ENCODE peak calls at places on chromosome 20, in ten cellular contexts. S, F, B, T, Q, V, D, I, R and K are unnamed samples.

GRCh38 chr20:14996883-14997672 is 659.7 kb upstream of the FLRT3 start:
- DNase-seq in D (no peak), V (no peak), R (no peak), T (no peak), Q (no peak), S (no peak), I (no peak), F (no peak), B (no peak), K (no peak)

GRCh38 chr20:3995067-3995748 is 20.1 kb downstream of the RNF24 start:
- DNase-seq in V (peak), F (peak), I (no peak), Q (peak), B (no peak), R (no peak), T (no peak), D (no peak), S (no peak), K (no peak)

GRCh38 chr20:47336013-47336754 is 20.3 kb downstream of the ZMYND8 start:
- DNase-seq in Q (peak), S (no peak), B (no peak), R (no peak), D (no peak), F (peak), T (no peak), I (no peak), V (no peak), K (no peak)

GRCh38 chr20:62741191-62741676 is 32.6 kb downstream of the NTSR1 start:
- DNase-seq in S (no peak), B (no peak), Q (peak), D (no peak), V (peak), T (no peak), F (no peak), I (no peak), R (no peak), K (no peak)

GRCh38 chr20:3652217-3652616 is 11.0 kb downstream of the GFRA4 start:
- DNase-seq in I (no peak), B (no peak), Q (no peak), S (no peak), R (no peak), V (no peak), T (peak), F (no peak), D (no peak), K (peak)

GRCh38 chr20:50519036-50519780 is 9.0 kb downstream of the PTPN1 start:
- DNase-seq in F (no peak), I (no peak), R (no peak), D (no peak), S (no peak), Q (no peak), B (no peak), T (no peak), V (no peak), K (no peak)

GRCh38 chr20:37602634-37603033 is 75.0 kb upstream of the BLCAP start:
- DNase-seq in Q (no peak), S (no peak), T (no peak), B (no peak), R (no peak), V (peak), I (no peak), D (no peak), F (no peak), K (no peak)

GRCh38 chr20:2918096-2919049 is 45.1 kb downstream of the PTPRA start:
- DNase-seq in B (no peak), I (no peak), R (no peak), T (no peak), S (no peak), D (no peak), Q (no peak), F (no peak), V (no peak), K (no peak)

GRCh38 chr20:13457487-13457886 is 181.2 kb downstream of the TASP1 start:
- DNase-seq in D (no peak), T (no peak), I (no peak), B (no peak), V (no peak), S (no peak), Q (no peak), R (no peak), F (no peak), K (no peak)

GRCh38 chr20:40900816-40901215 is 127.8 kb upstream of the TOP1 start:
- DNase-seq in I (no peak), T (no peak), Q (no peak), D (no peak), S (no peak), V (no peak), F (no peak), B (no peak), R (no peak), K (no peak)

GRCh38 chr20:59010995-59011873 is 4.2 kb upstream of the CTSZ start:
- DNase-seq in R (no peak), Q (peak), I (no peak), D (no peak), S (no peak), F (peak), V (no peak), B (peak), T (peak), K (no peak)

GRCh38 chr20:32338665-32339064 is 19.5 kb upstream of the ASXL1 start:
- DNase-seq in S (no peak), Q (no peak), I (no peak), F (no peak), D (no peak), V (no peak), B (no peak), R (no peak), T (peak), K (no peak)

GRCh38 chr20:38776363-38776762 is 28.1 kb downstream of the ACTR5 start:
- DNase-seq in B (no peak), T (no peak), I (no peak), V (no peak), Q (no peak), F (no peak), D (no peak), S (no peak), R (no peak), K (no peak)

GRCh38 chr20:8104252-8104651 is 27.8 kb upstream of the PLCB1 start:
- DNase-seq in F (no peak), T (no peak), B (no peak), S (no peak), Q (no peak), I (no peak), D (no peak), V (no peak), R (no peak), K (no peak)

GRCh38 chr20:22630698-22631097 is 46.3 kb upstream of the FOXA2 start:
- DNase-seq in T (no peak), B (no peak), Q (no peak), D (no peak), R (no peak), V (no peak), F (no peak), I (no peak), S (no peak), K (no peak)

GRCh38 chr20:733806-734205 is 34.5 kb downstream of the SLC52A3 start:
- DNase-seq in B (no peak), S (no peak), Q (no peak), V (no peak), R (no peak), I (no peak), F (no peak), D (no peak), T (no peak), K (no peak)

GRCh38 chr20:34268145-34268544 is 26.9 kb downstream of the ASIP start:
- DNase-seq in T (no peak), S (no peak), Q (no peak), V (no peak), I (no peak), B (no peak), R (no peak), D (no peak), F (no peak), K (no peak)

GRCh38 chr20:50919567-50919966 is 11.7 kb downstream of the ADNP start:
- DNase-seq in Q (peak), D (no peak), F (peak), B (peak), I (no peak), T (no peak), S (no peak), R (no peak), V (peak), K (no peak)

GRCh38 chr20:18312723-18313122 is 24.4 kb downstream of the ZNF133 start:
- DNase-seq in I (no peak), S (no peak), F (no peak), B (no peak), Q (no peak), V (no peak), T (no peak), D (no peak), R (no peak), K (no peak)

GRCh38 chr20:64232794-64233193 is 22.8 kb upstream of the PCMTD2 start:
- DNase-seq in F (no peak), R (no peak), Q (no peak), I (no peak), S (no peak), V (peak), B (no peak), T (no peak), D (no peak), K (no peak)

GRCh38 chr20:61643631-61644386 is 391.7 kb downstream of the CDH4 start:
- DNase-seq in V (peak), R (no peak), I (no peak), F (no peak), T (peak), S (no peak), Q (no peak), B (no peak), D (no peak), K (no peak)

GRCh38 chr20:45358282-45359068 is 4.5 kb upstream of the SYS1 start:
- DNase-seq in R (no peak), D (no peak), T (peak), V (no peak), B (no peak), I (no peak), F (peak), S (no peak), Q (peak), K (no peak)

GRCh38 chr20:23160536-23161243 is 74.6 kb upstream of the CD93 start:
- DNase-seq in D (no peak), R (no peak), V (no peak), I (no peak), F (no peak), Q (no peak), B (no peak), S (no peak), T (no peak), K (no peak)

GRCh38 chr20:43781215-43781614 is 54.4 kb upstream of the GTSF1L start:
- DNase-seq in Q (no peak), V (no peak), B (no peak), F (no peak), R (no peak), I (no peak), T (no peak), D (no peak), S (no peak), K (no peak)

GRCh38 chr20:9628166-9628565 is 113.8 kb downstream of the LAMP5 start:
- DNase-seq in R (no peak), Q (peak), B (no peak), S (no peak), F (no peak), V (no peak), T (no peak), D (no peak), I (no peak), K (no peak)

GRCh38 chr20:62818592-62819493 is 2.0 kb downstream of the COL9A3 start:
- DNase-seq in I (no peak), T (peak), R (no peak), D (no peak), Q (peak), F (no peak), S (no peak), B (peak), V (peak), K (no peak)

GRCh38 chr20:38927902-38928578 is 1.8 kb downstream of the FAM83D start:
- DNase-seq in D (no peak), I (no peak), Q (no peak), V (no peak), B (peak), R (no peak), S (no peak), F (no peak), T (no peak), K (no peak)